ENCODE peak calls at places on chromosome 1, in five cellular contexts. E, G, S, Z and Y are unnamed samples.

GRCh38 chr1:183030053-183030452 is 6.8 kb downstream of the LAMC1 start:
- DNase-seq in E (no peak), Z (no peak), G (no peak), S (no peak), Y (no peak)

GRCh38 chr1:154589780-154590179 is 18.2 kb downstream of the ADAR start:
- DNase-seq in G (no peak), E (no peak), Z (no peak), S (no peak), Y (no peak)

GRCh38 chr1:63010898-63011660 is 227.1 kb downstream of the ATG4C start:
- DNase-seq in Z (no peak), S (no peak), G (no peak), E (no peak), Y (no peak)

GRCh38 chr1:169534653-169535052 is 48.9 kb upstream of the SLC19A2 start:
- DNase-seq in E (no peak), Z (no peak), G (no peak), S (no peak), Y (no peak)

GRCh38 chr1:203278087-203278884 is 27.0 kb upstream of the BTG2 start:
- DNase-seq in E (peak; percentile 99), S (no peak), G (no peak), Z (peak; percentile 89), Y (peak; percentile 48)

GRCh38 chr1:35706846-35707245 is 11.8 kb downstream of the C1orf216 start:
- DNase-seq in G (no peak), E (no peak), S (no peak), Z (no peak), Y (no peak)

GRCh38 chr1:33424610-33425009 is 6.3 kb downstream of the PHC2 start:
- DNase-seq in G (no peak), S (no peak), Z (no peak), E (no peak), Y (no peak)

GRCh38 chr1:186873687-186874086 is 44.9 kb downstream of the PLA2G4A start:
- DNase-seq in Z (no peak), S (no peak), E (no peak), G (no peak), Y (no peak)

GRCh38 chr1:9252999-9253398 is 18.4 kb downstream of the H6PD start:
- DNase-seq in E (no peak), G (no peak), S (no peak), Z (no peak), Y (no peak)

GRCh38 chr1:208209896-208210589 is 34.1 kb downstream of the PLXNA2 start:
- DNase-seq in G (no peak), S (no peak), E (no peak), Z (no peak), Y (no peak)

GRCh38 chr1:100187912-100188311 is 9.9 kb upstream of the LRRC39 start:
- DNase-seq in S (no peak), Z (peak; percentile 37), G (no peak), E (peak; percentile 81), Y (no peak)

GRCh38 chr1:143651350-143651992 is 320.3 kb downstream of the FAM72C start:
- DNase-seq in G (no peak), Z (no peak), S (no peak), E (no peak), Y (no peak)

GRCh38 chr1:190738321-190738720 is 260.7 kb upstream of the BRINP3 start:
- DNase-seq in G (no peak), Z (no peak), S (no peak), E (no peak), Y (no peak)

GRCh38 chr1:63902844-63903589 is 129.2 kb downstream of the ROR1 start:
- DNase-seq in S (no peak), Z (no peak), E (no peak), G (no peak), Y (no peak)

GRCh38 chr1:24999906-25000305 is 69.8 kb upstream of the RUNX3 start:
- DNase-seq in Z (no peak), E (no peak), G (no peak), S (no peak), Y (no peak)

GRCh38 chr1:226651732-226652105 is 87.4 kb downstream of the ITPKB start:
- DNase-seq in Z (no peak), S (no peak), E (peak; percentile 75), G (no peak), Y (no peak)

GRCh38 chr1:206786212-206786886 is 14.1 kb upstream of the IL10 start:
- DNase-seq in G (no peak), E (no peak), Z (no peak), S (no peak), Y (no peak)

GRCh38 chr1:197557302-197557701 is 218.0 kb downstream of the DENND1B start:
- DNase-seq in E (no peak), Z (no peak), S (no peak), G (no peak), Y (peak; percentile 2)

GRCh38 chr1:113786055-113786454 is 26.2 kb downstream of the RSBN1 start:
- DNase-seq in Z (no peak), E (no peak), S (no peak), G (no peak), Y (no peak)

GRCh38 chr1:34378968-34379729 is 202.4 kb downstream of the C1orf94 start:
- DNase-seq in G (no peak), S (no peak), E (no peak), Z (no peak), Y (no peak)

GRCh38 chr1:156958247-156958714 is 37.8 kb downstream of the LRRC71 start:
- DNase-seq in G (no peak), Z (no peak), S (no peak), E (no peak), Y (no peak)

GRCh38 chr1:238653693-238654321 is 732.6 kb upstream of the CHRM3 start:
- DNase-seq in Z (no peak), E (no peak), G (no peak), S (no peak), Y (no peak)

GRCh38 chr1:110607663-110608230 is 1.6 kb upstream of the KCNA2 start:
- DNase-seq in Z (no peak), E (no peak), G (no peak), S (no peak), Y (no peak)

GRCh38 chr1:19208710-19209438 is 1.2 kb downstream of the UBR4 start:
- DNase-seq in E (no peak), Z (no peak), S (no peak), G (no peak), Y (peak; percentile 52)

GRCh38 chr1:201970334-201971159 is 11.9 kb upstream of the RNPEP start:
- DNase-seq in Z (peak; percentile 14), E (no peak), S (no peak), G (no peak), Y (peak; percentile 27)

GRCh38 chr1:92585831-92586230 is 99.1 kb upstream of the GFI1 start:
- DNase-seq in S (no peak), Z (no peak), G (no peak), E (no peak), Y (no peak)

GRCh38 chr1:222127526-222128152 is 385.8 kb upstream of the DUSP10 start:
- DNase-seq in G (no peak), S (no peak), E (no peak), Z (no peak), Y (no peak)

GRCh38 chr1:203342192-203342940 is 8.6 kb downstream of the FMOD start:
- DNase-seq in S (peak; percentile 31), G (peak; percentile 50), E (peak; percentile 77), Z (no peak), Y (peak; percentile 44)

GRCh38 chr1:6803357-6803756 is 18.1 kb downstream of the CAMTA1 start:
- DNase-seq in Z (no peak), S (no peak), G (no peak), E (no peak), Y (no peak)

GRCh38 chr1:44620072-44620471 is 54.2 kb downstream of the TMEM53 start:
- DNase-seq in E (no peak), G (no peak), Z (no peak), S (no peak), Y (no peak)

GRCh38 chr1:235369802-235370201 is 2.6 kb downstream of the TBCE start:
- DNase-seq in Z (no peak), G (no peak), S (no peak), E (no peak), Y (no peak)

GRCh38 chr1:235366286-235366685 is 941 bp upstream of the TBCE start:
- DNase-seq in E (no peak), G (no peak), Z (no peak), S (no peak), Y (no peak)

GRCh38 chr1:235368428-235368827 is 1.2 kb downstream of the TBCE start:
- DNase-seq in Z (no peak), S (no peak), G (no peak), E (no peak), Y (no peak)

GRCh38 chr1:235367000-235367908 is at the start of gene TBCE:
- DNase-seq in S (peak; percentile 97), E (peak; percentile 98), Z (peak; percentile 93), G (peak; percentile 87), Y (peak; percentile 97)
- TF ChIP-seq POLR2AphosphoS5 in S (peak; percentile 99), E (peak; percentile 86), Z (peak; percentile 69), G (peak; percentile 91), Y (peak; percentile 97)

GRCh38 chr1:150311762-150312161 is 9.6 kb upstream of the PRPF3 start:
- DNase-seq in Z (no peak), E (no peak), G (no peak), S (no peak), Y (no peak)

GRCh38 chr1:150309758-150310495 is 11.4 kb upstream of the PRPF3 start:
- DNase-seq in G (no peak), Z (no peak), E (no peak), S (no peak), Y (no peak)
- TF ChIP-seq POLR2AphosphoS5 in G (no peak), Z (no peak), E (no peak), S (peak; percentile 43), Y (no peak)

GRCh38 chr1:27605796-27606707 is 2.1 kb upstream of the AHDC1 start:
- DNase-seq in Z (no peak), G (no peak), S (peak; percentile 51), E (no peak), Y (peak; percentile 53)

GRCh38 chr1:27609210-27609555 is 5.2 kb upstream of the AHDC1 start:
- DNase-seq in G (no peak), S (no peak), E (no peak), Z (no peak), Y (no peak)

GRCh38 chr1:27606708-27607238 is 2.8 kb upstream of the AHDC1 start:
- DNase-seq in S (no peak), E (no peak), Z (no peak), G (no peak), Y (peak; percentile 9)

GRCh38 chr1:27605300-27605766 is 1.4 kb upstream of the AHDC1 start:
- DNase-seq in S (no peak), Z (no peak), E (no peak), G (no peak), Y (no peak)

DNA sequence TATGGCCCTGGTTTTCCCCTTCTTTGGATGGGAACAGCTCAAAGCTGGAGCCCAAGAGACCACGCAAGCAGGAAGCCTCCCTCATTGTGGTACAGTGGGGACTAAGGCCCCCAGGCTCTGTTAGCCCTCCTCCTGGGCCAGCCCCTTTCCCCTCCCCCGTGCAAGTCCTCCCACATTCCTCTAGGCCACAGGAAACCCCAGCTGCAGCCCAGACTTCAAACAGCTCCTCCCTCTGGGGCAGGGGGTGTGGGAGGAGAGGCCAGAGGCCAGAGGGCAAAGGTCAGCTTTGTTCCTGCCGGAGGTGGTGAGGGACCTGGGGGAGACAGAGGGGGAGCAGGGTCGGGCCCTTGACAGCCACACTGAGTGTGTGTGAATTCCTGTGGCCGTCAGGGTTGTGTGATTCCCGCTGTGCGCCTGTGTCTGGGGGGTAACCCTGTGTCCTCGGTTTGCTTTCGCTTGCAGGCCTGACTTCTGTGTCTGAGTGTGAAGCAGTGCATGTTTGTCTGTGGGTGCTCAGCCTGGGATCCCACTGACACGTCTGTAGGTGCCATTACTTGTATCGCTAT is 3.4 kb upstream of the AHDC1 start:
- DNase-seq in Z (no peak), E (no peak), G (no peak), S (no peak), Y (no peak)
- TF ChIP-seq POLR2AphosphoS5 in Z (no peak), E (no peak), G (no peak), S (no peak), Y (no peak)

GRCh38 chr1:16248603-16249534 is 11.9 kb upstream of the CPLANE2 start:
- DNase-seq in Z (peak; percentile 68), E (peak; percentile 91), S (peak; percentile 13), G (peak; percentile 52), Y (peak; percentile 99)
- TF ChIP-seq POLR2AphosphoS5 in Z (peak; percentile 68), E (no peak), S (peak; percentile 38), G (no peak), Y (peak; percentile 81)